ENCODE peak calls at places on chromosomes 12 and 14, in six cellular contexts. C, A, I, V, R and H are unnamed samples. For H3K36me3, the result is how much of the 10 kb centered on the place peaks cover.

GRCh38 chr14:51610766-51611165 is 40.9 kb upstream of the FRMD6 start:
- DNase-seq in C (no peak), A (no peak), I (no peak), V (no peak), R (no peak), H (no peak)

GRCh38 chr12:2172040-2172439 is 119.3 kb downstream of the CACNA1C start:
- DNase-seq in C (no peak), A (no peak), I (peak), V (no peak), R (no peak), H (no peak)

GRCh38 chr12:102334765-102335164 is 137.1 kb upstream of the PMCH start:
- DNase-seq in C (no peak), A (no peak), I (no peak), V (no peak), R (no peak), H (no peak)

GRCh38 chr12:7693793-7694192 is 1.8 kb downstream of the GDF3 start:
- DNase-seq in C (no peak), A (no peak), I (no peak), V (no peak), R (no peak), H (no peak)

GRCh38 chr14:33127531-33127930 is 188.9 kb downstream of the NPAS3 start:
- DNase-seq in C (no peak), A (no peak), I (no peak), V (no peak), R (peak), H (no peak)

GRCh38 chr12:46438719-46439319 is 66.2 kb upstream of the SLC38A2 start:
- DNase-seq in C (no peak), A (no peak), I (no peak), V (no peak), R (no peak), H (no peak)

GRCh38 chr12:52581066-52581465 is 7.4 kb upstream of the KRT74 start:
- DNase-seq in C (no peak), A (no peak), I (no peak), V (no peak), R (no peak), H (no peak)

GRCh38 chr12:89875809-89876208 is 167.2 kb upstream of the ATP2B1 start:
- DNase-seq in C (no peak), A (no peak), I (no peak), V (no peak), R (no peak), H (no peak)

GRCh38 chr14:80172380-80173055 is 38.8 kb downstream of the DIO2 start:
- DNase-seq in C (peak), A (no peak), I (no peak), V (no peak), R (peak), H (no peak)

GRCh38 chr14:95490727-95491451 is 25.6 kb downstream of the SYNE3 start:
- DNase-seq in C (no peak), A (no peak), I (no peak), V (no peak), R (peak), H (peak)

GRCh38 chr12:124299628-124300388 is 4.9 kb downstream of the RFLNA start:
- DNase-seq in C (no peak), A (no peak), I (no peak), V (no peak), R (no peak), H (peak)

GRCh38 chr12:21413369-21414277 is 23.8 kb upstream of the PYROXD1 start:
- DNase-seq in C (peak), A (no peak), I (no peak), V (no peak), R (peak), H (no peak)

GRCh38 chr12:6058481-6059161 is 65.8 kb downstream of the VWF start:
- DNase-seq in C (no peak), A (no peak), I (peak), V (no peak), R (no peak), H (no peak)

GRCh38 chr12:45994736-45995135 is 4.4 kb upstream of the SCAF11 start:
- DNase-seq in C (no peak), A (no peak), I (no peak), V (no peak), R (no peak), H (no peak)

GRCh38 chr14:60878536-60878935 is 102.3 kb downstream of the TRMT5 start:
- DNase-seq in C (no peak), A (no peak), I (no peak), V (no peak), R (peak), H (no peak)

GRCh38 chr12:106459534-106459933 is 102.0 kb downstream of the POLR3B start:
- DNase-seq in C (no peak), A (no peak), I (no peak), V (no peak), R (no peak), H (no peak)

GRCh38 chr12:666766-667308 is 3.6 kb upstream of the NINJ2 start:
- DNase-seq in C (no peak), A (no peak), I (no peak), V (no peak), R (peak), H (no peak)

GRCh38 chr14:70045715-70046535 is 142.8 kb downstream of the SLC8A3 start:
- DNase-seq in C (peak), A (no peak), I (peak), V (peak), R (peak), H (peak)

GRCh38 chr12:68538722-68539614 is 71.7 kb upstream of the RAP1B start:
- DNase-seq in C (peak), A (peak), I (no peak), V (peak), R (peak), H (peak)

GRCh38 chr12:59086124-59086523 is 165.8 kb upstream of the LRIG3 start:
- DNase-seq in C (no peak), A (no peak), I (no peak), V (no peak), R (no peak), H (no peak)

GRCh38 chr12:103813426-103813825 is 27.6 kb downstream of the NT5DC3 start:
- DNase-seq in C (no peak), A (no peak), I (no peak), V (no peak), R (no peak), H (no peak)

GRCh38 chr12:94649349-94650142 is 811 bp downstream of the TMCC3 start:
- DNase-seq in C (peak), A (no peak), I (peak), V (peak), R (peak), H (peak)

GRCh38 chr14:64220466-64220865 is 73.7 kb downstream of the ESR2 start:
- DNase-seq in C (no peak), A (no peak), I (peak), V (no peak), R (no peak), H (no peak)

GRCh38 chr14:77024171-77024627 is 4.3 kb downstream of the IRF2BPL start:
- DNase-seq in C (no peak), A (no peak), I (peak), V (peak), R (peak), H (no peak)

GRCh38 chr12:41250748-41251147 is 62.6 kb downstream of the PDZRN4 start:
- DNase-seq in C (peak), A (no peak), I (no peak), V (no peak), R (peak), H (no peak)

GRCh38 chr14:102126807-102127455 is 12.8 kb upstream of the WDR20 start:
- DNase-seq in C (no peak), A (no peak), I (no peak), V (no peak), R (no peak), H (no peak)

GRCh38 chr12:47949441-47950341 is 13.7 kb upstream of the TMEM106C start:
- DNase-seq in C (peak), A (peak), I (peak), V (peak), R (peak), H (peak)

GRCh38 chr12:72338437-72338836 is 66.3 kb downstream of the TRHDE start:
- DNase-seq in C (no peak), A (no peak), I (no peak), V (no peak), R (no peak), H (no peak)

GRCh38 chr14:28785096-28785952 is 18.7 kb downstream of the FOXG1 start:
- DNase-seq in C (no peak), A (no peak), I (no peak), V (no peak), R (peak), H (no peak)

GRCh38 chr12:105175397-105175990 is 60.5 kb downstream of the APPL2 start:
- DNase-seq in C (no peak), A (no peak), I (no peak), V (no peak), R (no peak), H (no peak)

GRCh38 chr12:105172037-105172436 is 63.9 kb downstream of the APPL2 start:
- DNase-seq in C (no peak), A (no peak), I (no peak), V (no peak), R (no peak), H (no peak)

DNA sequence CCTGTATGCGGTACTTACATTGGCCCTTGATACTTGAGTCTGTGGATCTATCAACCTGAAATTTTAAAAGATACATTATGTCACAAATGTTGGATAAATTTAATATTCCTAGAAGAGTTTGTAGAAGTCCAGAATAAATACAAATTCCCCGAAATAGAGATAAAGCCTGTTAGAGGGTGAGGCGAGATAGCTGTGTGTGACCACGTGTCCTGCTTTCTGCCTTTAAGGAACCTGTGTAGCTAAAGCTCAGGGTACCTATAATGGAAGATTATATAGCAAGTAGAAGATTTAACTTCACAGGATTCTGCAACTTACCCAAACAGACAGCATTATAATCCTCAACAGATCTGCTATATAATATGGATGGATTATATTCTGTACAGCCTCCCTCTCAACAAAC is 58.8 kb downstream of the APPL2 start:
- DNase-seq in C (no peak), A (no peak), I (no peak), V (no peak), R (no peak), H (no peak)
- H3K36me3 ChIP-seq in C (under half), A (under half), I (under half), V (half or more), R (half or more), H (half or more)

DNA sequence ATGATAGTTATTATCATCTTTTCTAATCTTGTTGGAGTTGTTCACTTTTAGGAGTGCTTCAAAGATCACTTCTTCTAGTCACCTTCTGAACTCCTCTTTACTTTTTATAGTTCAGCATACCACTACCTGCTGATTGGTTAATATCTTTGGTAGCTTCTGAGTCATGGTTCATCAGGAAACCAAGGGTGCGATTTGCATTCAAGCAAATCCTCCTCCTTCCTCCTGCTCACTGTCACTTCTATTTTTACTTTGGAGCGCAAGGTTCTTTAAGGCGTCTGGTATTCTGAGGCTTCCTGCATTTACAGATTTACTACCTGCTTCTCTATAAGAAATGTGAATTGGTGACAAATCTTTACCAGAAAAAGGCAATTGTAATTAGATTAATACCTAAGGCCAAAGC is 24.0 kb downstream of the SYT1 start:
- DNase-seq in C (peak), A (no peak), I (no peak), V (no peak), R (no peak), H (no peak)
- H3K27ac ChIP-seq in C (no peak), A (no peak), I (no peak), V (no peak), R (no peak), H (no peak)

DNA sequence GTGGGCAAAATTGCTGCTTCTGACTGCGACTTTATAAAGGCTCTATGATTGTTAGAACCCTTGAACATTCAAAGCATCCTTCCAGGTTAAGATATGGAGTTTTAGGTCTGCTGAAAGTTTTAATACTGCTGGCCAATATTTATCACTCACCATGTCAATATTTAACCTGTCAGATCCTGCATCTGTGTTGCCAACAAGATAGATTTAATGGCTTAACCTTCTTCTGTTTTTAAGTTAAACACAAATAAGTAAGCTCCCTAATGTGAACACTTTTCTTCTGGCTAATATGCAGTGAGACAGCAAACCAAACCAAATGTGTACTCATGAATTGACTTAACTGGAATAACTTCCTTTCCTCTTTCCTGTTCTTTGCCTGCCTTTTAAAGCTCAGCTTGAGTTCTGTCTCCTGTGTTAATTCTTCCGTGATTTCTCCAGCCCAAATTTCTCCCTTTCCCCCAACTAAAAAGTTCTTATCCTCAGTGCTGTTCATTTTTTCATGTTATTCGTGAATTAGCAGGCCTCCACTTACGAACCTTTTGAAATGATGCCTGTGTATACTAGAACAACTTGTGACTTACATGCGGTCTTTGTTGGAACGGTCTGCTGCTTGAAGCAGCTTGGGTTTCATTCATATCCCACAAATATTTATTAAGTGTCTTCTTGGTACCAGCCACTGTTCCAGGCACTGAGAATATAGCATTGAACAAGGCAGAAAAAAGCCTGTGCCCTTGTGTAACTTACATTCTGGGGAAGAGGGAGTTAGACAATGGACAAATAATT is 9.1 kb downstream of the FBXW8 start:
- DNase-seq in C (no peak), A (no peak), I (no peak), V (no peak), R (no peak), H (no peak)
- H3K36me3 ChIP-seq in C (under half), A (under half), I (under half), V (under half), R (under half), H (under half)

GRCh38 chr12:120719496-120720233 is 6.0 kb upstream of the ACADS start:
- DNase-seq in C (no peak), A (no peak), I (no peak), V (no peak), R (no peak), H (no peak)
- H3K27ac ChIP-seq in C (no peak), A (no peak), I (no peak), V (no peak), R (no peak), H (no peak)

GRCh38 chr14:88841741-88842140 is 17.3 kb downstream of the TTC8 start:
- DNase-seq in C (no peak), A (no peak), I (no peak), V (no peak), R (peak), H (no peak)
- H3K36me3 ChIP-seq in C (under half), A (under half), I (under half), V (under half), R (under half), H (under half)

GRCh38 chr14:24368562-24369252 is 723 bp downstream of the NFATC4 start:
- DNase-seq in C (peak), A (no peak), I (peak), V (peak), R (peak), H (peak)
- H3K27ac ChIP-seq in C (peak), A (peak), I (peak), V (peak), R (peak), H (peak)